ENCODE peak calls at places on chromosomes 11 and 22, in four cellular contexts. Z is stomach, Q is epithelial cell of esophagus, F is M059J. U is an unnamed sample.

GRCh38 chr22:23553922-23554870 is 25.9 kb downstream of the IGLL1 start:
- DNase-seq in Z (no peak), Q (no peak), F (no peak), U (no peak)

GRCh38 chr11:66625041-66625751 is 8.8 kb downstream of the RBM14 start:
- DNase-seq in Z (no peak), Q (no peak), F (no peak), U (no peak)

GRCh38 chr11:32615422-32615821 is 31.8 kb downstream of the EIF3M start:
- DNase-seq in Z (no peak), Q (peak), F (peak), U (no peak)

GRCh38 chr11:114057147-114057546 is 2.4 kb upstream of the ZBTB16 start:
- DNase-seq in Z (peak), Q (no peak), F (no peak), U (no peak)

GRCh38 chr11:47964546-47964945 is 15.8 kb upstream of the PTPRJ start:
- DNase-seq in Z (no peak), Q (no peak), F (no peak), U (no peak)

GRCh38 chr11:125586618-125587017 is 6.0 kb upstream of the STT3A start:
- DNase-seq in Z (no peak), Q (no peak), F (no peak), U (no peak)

GRCh38 chr11:65586676-65587075 is 8.9 kb downstream of the KCNK7 start:
- DNase-seq in Z (no peak), Q (no peak), F (no peak), U (no peak)

GRCh38 chr11:106421673-106422292 is 344.3 kb downstream of the AASDHPPT start:
- DNase-seq in Z (no peak), Q (peak), F (peak), U (no peak)

GRCh38 chr11:67652965-67653845 is 2.7 kb upstream of the ACY3 start:
- DNase-seq in Z (no peak), Q (no peak), F (no peak), U (no peak)

GRCh38 chr22:36921309-36922096 is 8.1 kb downstream of the CSF2RB start:
- DNase-seq in Z (peak), Q (no peak), F (no peak), U (no peak)

GRCh38 chr11:124898711-124899110 is 1.0 kb upstream of the ROBO4 start:
- DNase-seq in Z (no peak), Q (no peak), F (no peak), U (no peak)

GRCh38 chr22:21450858-21451331 is 16.3 kb upstream of the TMEM191C start:
- DNase-seq in Z (peak), Q (no peak), F (no peak), U (no peak)

GRCh38 chr11:6298605-6299004 is 21.7 kb downstream of the CAVIN3 start:
- DNase-seq in Z (peak), Q (peak), F (peak), U (peak)

GRCh38 chr11:77560605-77561004 is 29.1 kb upstream of the AQP11 start:
- DNase-seq in Z (no peak), Q (peak), F (peak), U (peak)

GRCh38 chr11:66479741-66480115 is 506 bp upstream of the DPP3 start:
- DNase-seq in Z (no peak), Q (peak), F (no peak), U (no peak)

GRCh38 chr11:130472434-130472961 is 24.1 kb downstream of the ADAMTS15 start:
- DNase-seq in Z (no peak), Q (no peak), F (no peak), U (no peak)

GRCh38 chr11:86172894-86173293 is 71.7 kb upstream of the EED start:
- DNase-seq in Z (no peak), Q (peak), F (peak), U (no peak)

GRCh38 chr11:2888266-2888968 is 2.8 kb upstream of the CDKN1C start:
- DNase-seq in Z (peak), Q (peak), F (peak), U (peak)

GRCh38 chr11:65790104-65790901 is 3.4 kb downstream of the OVOL1 start:
- DNase-seq in Z (no peak), Q (no peak), F (no peak), U (no peak)

U was measured in SW480.